ENCODE peak calls at places on chromosomes 6 and 20, in five cellular contexts. One of them, this sample, is unnamed.
A peak's percentile ranks its signal among the peaks of the same experiment; 100 is the strongest.

GRCh38 chr6:157987788-157988699 is 6.4 kb downstream of the SYNJ2 start:
- DNase-seq in GM23338: no peak
- DNase-seq in psoas muscle: no peak
- DNase-seq in A673: no peak
- DNase-seq in PC-3: no peak
- DNase-seq in this sample: peak; percentile 11

GRCh38 chr6:170450946-170451761 is 102.0 kb downstream of the PSMB1 start:
- DNase-seq in GM23338: no peak
- DNase-seq in psoas muscle: peak; percentile 12
- DNase-seq in A673: no peak
- DNase-seq in PC-3: no peak
- DNase-seq in this sample: no peak

GRCh38 chr6:13760948-13761347 is 49.3 kb upstream of the RANBP9 start:
- DNase-seq in GM23338: no peak
- DNase-seq in psoas muscle: no peak
- DNase-seq in A673: no peak
- DNase-seq in PC-3: no peak
- DNase-seq in this sample: no peak

GRCh38 chr6:97195117-97195516 is 87.9 kb downstream of the MMS22L start:
- DNase-seq in GM23338: no peak
- DNase-seq in psoas muscle: no peak
- DNase-seq in A673: no peak
- DNase-seq in PC-3: no peak
- DNase-seq in this sample: no peak

GRCh38 chr20:62123450-62124118 is 1.3 kb downstream of the LSM14B start:
- DNase-seq in GM23338: peak; percentile 41
- DNase-seq in psoas muscle: no peak
- DNase-seq in A673: peak; percentile 65
- DNase-seq in PC-3: no peak
- DNase-seq in this sample: no peak

GRCh38 chr6:170225852-170226417 is 64.9 kb downstream of the DLL1 start:
- DNase-seq in GM23338: no peak
- DNase-seq in psoas muscle: peak; percentile 44
- DNase-seq in A673: no peak
- DNase-seq in PC-3: no peak
- DNase-seq in this sample: no peak

GRCh38 chr6:108120311-108120710 is 45.5 kb upstream of the NR2E1 start:
- DNase-seq in GM23338: peak; percentile 57
- DNase-seq in psoas muscle: no peak
- DNase-seq in A673: no peak
- DNase-seq in PC-3: no peak
- DNase-seq in this sample: no peak

GRCh38 chr6:88749849-88750248 is 213.6 kb downstream of the RNGTT start:
- DNase-seq in GM23338: no peak
- DNase-seq in psoas muscle: no peak
- DNase-seq in A673: peak; percentile 9
- DNase-seq in PC-3: no peak
- DNase-seq in this sample: no peak

GRCh38 chr20:58691773-58692578 is 624 bp upstream of the NPEPL1 start:
- DNase-seq in GM23338: no peak
- DNase-seq in psoas muscle: peak; percentile 70
- DNase-seq in A673: no peak
- DNase-seq in PC-3: no peak
- DNase-seq in this sample: peak; percentile 76

GRCh38 chr6:104566411-104566810 is 293.3 kb downstream of the HACE1 start:
- DNase-seq in GM23338: no peak
- DNase-seq in psoas muscle: no peak
- DNase-seq in A673: no peak
- DNase-seq in PC-3: peak; percentile 74
- DNase-seq in this sample: no peak

GRCh38 chr6:146697921-146698320 is 99.1 kb downstream of the ADGB start:
- DNase-seq in GM23338: no peak
- DNase-seq in psoas muscle: no peak
- DNase-seq in A673: no peak
- DNase-seq in PC-3: no peak
- DNase-seq in this sample: no peak

GRCh38 chr6:129701721-129702455 is 8.1 kb downstream of the ARHGAP18 start:
- DNase-seq in GM23338: no peak
- DNase-seq in psoas muscle: no peak
- DNase-seq in A673: no peak
- DNase-seq in PC-3: no peak
- DNase-seq in this sample: no peak

GRCh38 chr6:39003072-39003471 is 45.5 kb upstream of the GLP1R start:
- DNase-seq in GM23338: peak; percentile 70
- DNase-seq in psoas muscle: no peak
- DNase-seq in A673: peak; percentile 23
- DNase-seq in PC-3: peak; percentile 25
- DNase-seq in this sample: no peak

GRCh38 chr20:58557713-58558335 is 42.6 kb upstream of the APCDD1L start:
- DNase-seq in GM23338: no peak
- DNase-seq in psoas muscle: no peak
- DNase-seq in A673: no peak
- DNase-seq in PC-3: peak; percentile 52
- DNase-seq in this sample: no peak

GRCh38 chr20:34240698-34241615 is at the start of gene ASIP:
- DNase-seq in GM23338: peak; percentile 18
- DNase-seq in psoas muscle: no peak
- DNase-seq in A673: no peak
- DNase-seq in PC-3: no peak
- DNase-seq in this sample: no peak

GRCh38 chr6:7006536-7007191 is 101.1 kb upstream of the RREB1 start:
- DNase-seq in GM23338: no peak
- DNase-seq in psoas muscle: no peak
- DNase-seq in A673: no peak
- DNase-seq in PC-3: no peak
- DNase-seq in this sample: no peak

GRCh38 chr6:65416640-65417039 is 290.4 kb downstream of the EYS start:
- DNase-seq in GM23338: no peak
- DNase-seq in psoas muscle: no peak
- DNase-seq in A673: no peak
- DNase-seq in PC-3: no peak
- DNase-seq in this sample: no peak

GRCh38 chr20:60071965-60072364 is 113.7 kb downstream of the CDH26 start:
- DNase-seq in GM23338: no peak
- DNase-seq in psoas muscle: no peak
- DNase-seq in A673: no peak
- DNase-seq in PC-3: peak; percentile 82
- DNase-seq in this sample: no peak

GRCh38 chr6:26575494-26575939 is 21.2 kb upstream of the ABT1 start:
- DNase-seq in GM23338: peak; percentile 74
- DNase-seq in psoas muscle: no peak
- DNase-seq in A673: peak; percentile 68
- DNase-seq in PC-3: no peak
- DNase-seq in this sample: no peak